ENCODE peak calls at places on chromosomes 2 and 18, in seven cellular contexts. R is amygdala; Y is right lobe of liver; W is GM20000; S is activated naive CD4-positive, alpha-beta T cell treated with anti-CD3 and anti-CD28 coated beads, Interleukin-2, amount 50 U/mL, for 16 hours; V is spleen; Z is endodermal cell. B is an unnamed sample.

GRCh38 chr2:45293182-45293581 is 283.9 kb upstream of the SIX2 start:
- DNase-seq in R (no peak), Y (no peak), W (no peak), S (no peak), V (no peak), Z (no peak), B (no peak)

GRCh38 chr2:54524236-54524991 is 68.3 kb downstream of the SPTBN1 start:
- DNase-seq in R (no peak), Y (no peak), W (peak), S (peak), V (no peak), Z (no peak), B (no peak)

GRCh38 chr2:229041691-229042090 is 229.4 kb downstream of the PID1 start:
- DNase-seq in R (no peak), Y (no peak), W (no peak), S (no peak), V (no peak), Z (no peak), B (no peak)

GRCh38 chr2:191607101-191607500 is 70.8 kb upstream of the NABP1 start:
- DNase-seq in R (no peak), Y (no peak), W (no peak), S (no peak), V (no peak), Z (no peak), B (no peak)

GRCh38 chr2:42792087-42792582 is 248 bp downstream of the HAAO start:
- DNase-seq in R (no peak), Y (no peak), W (no peak), S (peak), V (no peak), Z (no peak), B (no peak)

GRCh38 chr2:62505109-62505508 is 886 bp downstream of the TMEM17 start:
- DNase-seq in R (no peak), Y (no peak), W (no peak), S (no peak), V (no peak), Z (no peak), B (no peak)

GRCh38 chr2:166647935-166648334 is 153.9 kb upstream of the SCN7A start:
- DNase-seq in R (no peak), Y (no peak), W (no peak), S (no peak), V (no peak), Z (no peak), B (no peak)

GRCh38 chr2:30789670-30790210 is 17.5 kb downstream of the CAPN13 start:
- DNase-seq in R (no peak), Y (no peak), W (no peak), S (no peak), V (no peak), Z (peak), B (no peak)

GRCh38 chr2:233328922-233329321 is 21.3 kb downstream of the SAG start:
- DNase-seq in R (no peak), Y (no peak), W (no peak), S (no peak), V (no peak), Z (no peak), B (no peak)

GRCh38 chr2:198517961-198518360 is 713.6 kb downstream of the PLCL1 start:
- DNase-seq in R (no peak), Y (no peak), W (no peak), S (no peak), V (no peak), Z (no peak), B (no peak)

GRCh38 chr2:39667142-39667880 is 1.6 kb downstream of the TMEM178A start:
- DNase-seq in R (no peak), Y (no peak), W (no peak), S (no peak), V (no peak), Z (no peak), B (no peak)

GRCh38 chr2:45755585-45756330 is 104.3 kb downstream of the PRKCE start:
- DNase-seq in R (no peak), Y (no peak), W (no peak), S (no peak), V (no peak), Z (no peak), B (no peak)

GRCh38 chr18:37567061-37567993 is 1.7 kb upstream of the CELF4 start:
- DNase-seq in R (no peak), Y (no peak), W (peak), S (no peak), V (peak), Z (peak), B (peak)

GRCh38 chr2:112686348-112687217 is 34.2 kb upstream of the NT5DC4 start:
- DNase-seq in R (no peak), Y (no peak), W (peak), S (no peak), V (no peak), Z (no peak), B (no peak)

GRCh38 chr18:43705850-43706249 is 428.6 kb upstream of the SYT4 start:
- DNase-seq in R (no peak), Y (no peak), W (no peak), S (no peak), V (no peak), Z (no peak), B (no peak)

GRCh38 chr2:26735096-26735495 is 29.0 kb upstream of the SLC35F6 start:
- DNase-seq in R (no peak), Y (no peak), W (no peak), S (no peak), V (peak), Z (no peak), B (no peak)

GRCh38 chr18:22302152-22302551 is 115.6 kb downstream of the CTAGE1 start:
- DNase-seq in R (no peak), Y (no peak), W (no peak), S (no peak), V (no peak), Z (no peak), B (no peak)

GRCh38 chr2:218325566-218326160 is 31.0 kb upstream of the CATIP start:
- DNase-seq in R (no peak), Y (no peak), W (no peak), S (no peak), V (no peak), Z (no peak), B (no peak)

GRCh38 chr18:67117804-67118203 is 398.7 kb downstream of the DSEL start:
- DNase-seq in R (no peak), Y (no peak), W (no peak), S (no peak), V (no peak), Z (no peak), B (no peak)